ENCODE peak calls at places on chromosomes 12 and 14, in four cellular contexts. One of them, this sample, is unnamed.

GRCh38 chr12:59372971-59373370 is 222.9 kb upstream of the SLC16A7 start:
- DNase-seq in GM12878: no peak
- DNase-seq in K562: no peak
- DNase-seq in HepG2: no peak
- DNase-seq in this sample: peak; percentile 4

GRCh38 chr12:77064891-77065360 is 443 bp downstream of the E2F7 start:
- DNase-seq in K562: no peak
- DNase-seq in HepG2: no peak
- DNase-seq in GM12878: no peak
- DNase-seq in this sample: peak; percentile 58

GRCh38 chr12:78645956-78646355 is 218.6 kb upstream of the SYT1 start:
- DNase-seq in K562: no peak
- DNase-seq in GM12878: no peak
- DNase-seq in HepG2: peak; percentile 0
- DNase-seq in this sample: no peak

GRCh38 chr12:131620946-131621681 is 89.8 kb upstream of the SFSWAP start:
- DNase-seq in K562: no peak
- DNase-seq in GM12878: no peak
- DNase-seq in HepG2: no peak
- DNase-seq in this sample: no peak

GRCh38 chr12:57754411-57755193 is at the start of gene MARCHF9:
- DNase-seq in GM12878: no peak
- DNase-seq in HepG2: no peak
- DNase-seq in K562: peak; percentile 89
- DNase-seq in this sample: no peak

GRCh38 chr14:80055912-80056801 is 155.1 kb downstream of the DIO2 start:
- DNase-seq in GM12878: no peak
- DNase-seq in K562: peak; percentile 1
- DNase-seq in HepG2: peak; percentile 16
- DNase-seq in this sample: peak; percentile 75

GRCh38 chr12:15863258-15863835 is 18.8 kb upstream of the STRAP start:
- DNase-seq in HepG2: peak; percentile 16
- DNase-seq in K562: no peak
- DNase-seq in GM12878: no peak
- DNase-seq in this sample: no peak

GRCh38 chr14:52694761-52695480 is 437 bp downstream of the ERO1A start:
- DNase-seq in HepG2: peak; percentile 25
- DNase-seq in K562: peak; percentile 60
- DNase-seq in GM12878: peak; percentile 60
- DNase-seq in this sample: peak; percentile 45

GRCh38 chr14:38578278-38578681 is 322.4 kb upstream of the CLEC14A start:
- DNase-seq in HepG2: no peak
- DNase-seq in K562: no peak
- DNase-seq in GM12878: no peak
- DNase-seq in this sample: no peak

GRCh38 chr12:26566670-26567069 is 266.3 kb downstream of the ITPR2 start:
- DNase-seq in GM12878: no peak
- DNase-seq in K562: no peak
- DNase-seq in HepG2: no peak
- DNase-seq in this sample: no peak

GRCh38 chr14:68564826-68565760 is 227.8 kb downstream of the ZFP36L1 start:
- DNase-seq in K562: peak; percentile 29
- DNase-seq in HepG2: peak; percentile 68
- DNase-seq in GM12878: no peak
- DNase-seq in this sample: no peak

GRCh38 chr12:47776471-47777143 is 3.6 kb downstream of the SLC48A1 start:
- DNase-seq in GM12878: no peak
- DNase-seq in HepG2: no peak
- DNase-seq in K562: peak; percentile 66
- DNase-seq in this sample: no peak

GRCh38 chr14:50954811-50955372 is 10.6 kb upstream of the PYGL start:
- DNase-seq in K562: peak; percentile 30
- DNase-seq in HepG2: peak; percentile 33
- DNase-seq in GM12878: no peak
- DNase-seq in this sample: peak; percentile 79

GRCh38 chr12:127928615-127929014 is 338.4 kb upstream of the TMEM132C start:
- DNase-seq in GM12878: no peak
- DNase-seq in K562: no peak
- DNase-seq in HepG2: no peak
- DNase-seq in this sample: no peak

GRCh38 chr12:75938189-75938588 is 93.4 kb downstream of the PHLDA1 start:
- DNase-seq in K562: peak; percentile 65
- DNase-seq in HepG2: no peak
- DNase-seq in GM12878: no peak
- DNase-seq in this sample: no peak

GRCh38 chr12:2776129-2776806 is 18.5 kb upstream of the FKBP4 start:
- DNase-seq in K562: no peak
- DNase-seq in GM12878: no peak
- DNase-seq in HepG2: no peak
- DNase-seq in this sample: no peak

GRCh38 chr14:23457587-23458445 is 11.7 kb upstream of the NGDN start:
- DNase-seq in HepG2: peak; percentile 96
- DNase-seq in GM12878: no peak
- DNase-seq in K562: no peak
- DNase-seq in this sample: no peak
- TF ChIP-seq ESRRA in HepG2: peak; percentile 71
- TF ChIP-seq ESRRA in GM12878: no peak
- TF ChIP-seq ESRRA in K562: no peak
- TF ChIP-seq ESRRA in this sample: no peak

GRCh38 chr12:32303171-32303570 is 96.2 kb upstream of the FGD4 start:
- DNase-seq in K562: no peak
- DNase-seq in GM12878: no peak
- DNase-seq in HepG2: no peak
- DNase-seq in this sample: no peak

GRCh38 chr12:32301216-32301615 is 98.1 kb upstream of the FGD4 start:
- DNase-seq in GM12878: no peak
- DNase-seq in K562: no peak
- DNase-seq in HepG2: no peak
- DNase-seq in this sample: no peak

GRCh38 chr12:32305163-32305562 is 94.2 kb upstream of the FGD4 start:
- DNase-seq in GM12878: no peak
- DNase-seq in K562: peak; percentile 54
- DNase-seq in HepG2: peak; percentile 10
- DNase-seq in this sample: peak; percentile 52

GRCh38 chr12:32298917-32299316 is 100.4 kb upstream of the FGD4 start:
- DNase-seq in K562: no peak
- DNase-seq in GM12878: no peak
- DNase-seq in HepG2: no peak
- DNase-seq in this sample: no peak

DNA sequence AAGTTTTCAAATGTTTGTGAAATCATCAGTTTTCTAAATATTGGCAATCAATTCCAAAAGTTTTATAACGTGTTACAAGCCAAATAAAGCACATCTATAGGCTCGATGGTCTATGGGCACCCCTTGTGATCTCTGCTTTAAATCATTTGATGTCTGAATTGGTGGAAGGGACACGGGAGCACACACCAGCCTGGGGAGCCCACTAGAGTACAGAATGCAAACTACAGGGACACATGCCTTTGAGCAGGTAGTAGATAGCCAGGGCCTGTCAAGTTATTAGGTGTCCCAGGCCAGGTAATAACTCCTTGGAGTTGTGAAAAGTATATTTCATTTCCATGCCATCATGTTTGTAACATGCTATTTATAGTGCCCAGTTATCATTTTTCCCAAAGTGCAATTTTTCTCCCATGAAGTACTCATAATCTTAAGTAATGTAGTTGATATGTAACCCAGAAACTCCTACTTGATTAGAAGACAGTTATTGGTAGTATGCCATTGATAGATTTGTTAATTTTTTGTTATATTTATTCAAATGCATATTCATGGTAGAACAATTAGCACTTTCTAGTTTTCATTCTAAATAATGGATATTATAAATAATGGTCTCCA is 97.0 kb upstream of the FGD4 start:
- DNase-seq in GM12878: peak; percentile 63
- DNase-seq in HepG2: peak; percentile 53
- DNase-seq in K562: peak; percentile 54
- DNase-seq in this sample: no peak
- TF ChIP-seq HDAC2 in GM12878: no peak
- TF ChIP-seq HDAC2 in HepG2: no peak
- TF ChIP-seq HDAC2 in K562: no peak
- TF ChIP-seq HDAC2 in this sample: no peak

GRCh38 chr12:54022960-54023884 is 5.0 kb upstream of the HOXC6 start:
- DNase-seq in K562: no peak
- DNase-seq in GM12878: no peak
- DNase-seq in HepG2: no peak
- DNase-seq in this sample: no peak

GRCh38 chr12:54025507-54026393 is 2.5 kb upstream of the HOXC6 start:
- DNase-seq in K562: no peak
- DNase-seq in GM12878: no peak
- DNase-seq in HepG2: no peak
- DNase-seq in this sample: no peak

GRCh38 chr12:54026640-54027441 is 1.4 kb upstream of the HOXC6 start:
- DNase-seq in K562: no peak
- DNase-seq in HepG2: no peak
- DNase-seq in GM12878: no peak
- DNase-seq in this sample: no peak

GRCh38 chr12:54024127-54024526 is 4.1 kb upstream of the HOXC6 start:
- DNase-seq in GM12878: no peak
- DNase-seq in HepG2: no peak
- DNase-seq in K562: no peak
- DNase-seq in this sample: no peak

DNA sequence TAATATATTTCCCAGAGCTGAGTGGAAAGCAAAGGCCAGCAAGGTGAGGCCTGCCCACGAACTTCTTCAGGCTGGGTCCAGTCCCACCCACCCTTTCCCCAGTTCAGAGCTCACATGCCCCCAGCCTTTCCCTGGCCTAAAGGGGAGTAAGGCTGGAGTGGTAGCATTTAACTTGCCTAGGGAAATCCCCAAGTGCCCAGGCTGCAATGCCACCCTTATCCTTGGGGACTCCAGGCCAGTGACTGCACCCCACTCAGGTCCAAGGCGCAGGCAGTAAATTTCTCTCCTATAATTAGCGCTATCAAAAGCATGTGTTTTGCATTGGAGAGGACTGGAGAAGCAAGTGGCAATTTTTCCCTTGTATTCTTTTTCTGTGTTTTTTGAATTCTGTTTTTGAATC is 3.7 kb upstream of the HOXC6 start:
- DNase-seq in GM12878: no peak
- DNase-seq in K562: no peak
- DNase-seq in HepG2: no peak
- DNase-seq in this sample: no peak
- H3K27ac ChIP-seq in GM12878: no peak overlapping the region
- H3K27ac ChIP-seq in K562: no peak overlapping the region
- H3K27ac ChIP-seq in HepG2: no peak overlapping the region
- H3K27ac ChIP-seq in this sample: no peak overlapping the region

GRCh38 chr12:98530068-98530467 is 14.7 kb downstream of the TMPO start:
- DNase-seq in HepG2: no peak
- DNase-seq in K562: no peak
- DNase-seq in GM12878: no peak
- DNase-seq in this sample: no peak

GRCh38 chr12:98538031-98538430 is 22.6 kb downstream of the TMPO start:
- DNase-seq in HepG2: no peak
- DNase-seq in K562: no peak
- DNase-seq in GM12878: no peak
- DNase-seq in this sample: no peak

GRCh38 chr12:98533723-98534251 is 18.4 kb downstream of the TMPO start:
- DNase-seq in K562: peak; percentile 20
- DNase-seq in GM12878: no peak
- DNase-seq in HepG2: peak; percentile 27
- DNase-seq in this sample: no peak

DNA sequence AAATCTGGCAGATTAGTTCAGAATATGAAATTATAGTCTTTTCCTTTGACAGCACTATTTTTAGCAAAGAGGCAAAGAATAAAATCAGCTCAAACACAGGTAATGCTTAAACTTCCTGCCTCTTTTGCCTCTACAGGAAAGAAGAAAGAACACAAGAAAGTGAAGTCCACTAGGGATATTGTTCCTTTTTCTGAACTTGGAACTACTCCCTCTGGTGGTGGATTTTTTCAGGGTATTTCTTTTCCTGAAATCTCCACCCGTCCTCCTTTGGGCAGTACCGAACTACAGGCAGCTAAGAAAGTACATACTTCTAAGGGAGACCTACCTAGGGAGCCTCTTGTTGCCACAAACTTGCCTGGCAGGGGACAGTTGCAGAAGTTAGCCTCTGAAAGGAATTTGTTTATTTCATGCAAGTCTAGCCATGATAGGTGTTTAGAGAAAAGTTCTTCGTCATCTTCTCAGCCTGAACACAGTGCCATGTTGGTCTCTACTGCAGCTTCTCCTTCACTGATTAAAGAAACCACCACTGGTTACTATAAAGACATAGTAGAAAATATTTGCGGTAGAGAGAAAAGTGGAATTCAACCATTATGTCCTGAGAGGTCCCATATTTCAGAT is 17.4 kb downstream of the TMPO start:
- DNase-seq in GM12878: no peak
- DNase-seq in HepG2: peak; percentile 59
- DNase-seq in K562: peak; percentile 74
- DNase-seq in this sample: peak; percentile 79
- TF ChIP-seq ESRRA in GM12878: no peak
- TF ChIP-seq ESRRA in HepG2: no peak
- TF ChIP-seq ESRRA in K562: no peak
- TF ChIP-seq ESRRA in this sample: no peak

GRCh38 chr12:52495385-52495784 is 2.3 kb upstream of the KRT6A start:
- DNase-seq in GM12878: no peak
- DNase-seq in K562: peak; percentile 20
- DNase-seq in HepG2: no peak
- DNase-seq in this sample: peak; percentile 42

GRCh38 chr12:52493172-52493571 is at the start of gene KRT6A:
- DNase-seq in HepG2: no peak
- DNase-seq in K562: no peak
- DNase-seq in GM12878: no peak
- DNase-seq in this sample: no peak

GRCh38 chr12:52496054-52496453 is 3.0 kb upstream of the KRT6A start:
- DNase-seq in HepG2: no peak
- DNase-seq in GM12878: no peak
- DNase-seq in K562: no peak
- DNase-seq in this sample: no peak

GRCh38 chr12:52494100-52494499 is 1.0 kb upstream of the KRT6A start:
- DNase-seq in HepG2: no peak
- DNase-seq in K562: no peak
- DNase-seq in GM12878: no peak
- DNase-seq in this sample: no peak

DNA sequence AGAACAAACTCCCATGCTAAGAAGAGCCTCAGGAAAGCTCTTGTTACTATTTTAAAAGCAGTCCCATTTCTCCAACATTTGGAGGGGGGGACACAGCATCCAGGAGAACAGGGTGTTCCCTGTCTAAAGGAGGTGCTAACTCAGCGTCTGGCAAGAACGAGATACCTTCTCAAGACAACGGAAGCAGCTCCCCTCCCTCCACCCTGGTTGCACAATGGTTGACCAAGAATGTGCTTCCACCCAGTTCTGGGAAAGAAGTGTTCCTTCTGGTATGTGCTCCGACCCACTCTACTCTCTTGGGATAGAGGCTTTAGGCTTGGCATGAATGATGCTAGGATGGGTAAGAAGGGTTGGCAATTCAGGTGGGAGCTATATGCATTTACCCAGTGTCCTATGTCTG is 1.5 kb upstream of the KRT6A start:
- DNase-seq in GM12878: no peak
- DNase-seq in K562: no peak
- DNase-seq in HepG2: no peak
- DNase-seq in this sample: no peak
- TF ChIP-seq HDAC2 in GM12878: no peak
- TF ChIP-seq HDAC2 in K562: no peak
- TF ChIP-seq HDAC2 in HepG2: no peak
- TF ChIP-seq HDAC2 in this sample: no peak

GRCh38 chr12:13200841-13201240 is 4.3 kb downstream of the EMP1 start:
- DNase-seq in HepG2: no peak
- DNase-seq in K562: no peak
- DNase-seq in GM12878: no peak
- DNase-seq in this sample: no peak
- H3K27ac ChIP-seq in HepG2: no peak overlapping the region
- H3K27ac ChIP-seq in K562: no peak overlapping the region
- H3K27ac ChIP-seq in GM12878: no peak overlapping the region
- H3K27ac ChIP-seq in this sample: no peak overlapping the region

GRCh38 chr12:108609535-108610335 is 11.9 kb upstream of the TMEM119 start:
- DNase-seq in GM12878: no peak
- DNase-seq in K562: peak; percentile 41
- DNase-seq in HepG2: no peak
- DNase-seq in this sample: no peak
- TF ChIP-seq ESRRA in GM12878: no peak
- TF ChIP-seq ESRRA in K562: peak; percentile 82
- TF ChIP-seq ESRRA in HepG2: no peak
- TF ChIP-seq ESRRA in this sample: no peak